ENCODE peak calls at places on chromosomes 6 and 20, in nine cellular contexts. E is NCI-H774; W is HTR-8/SVneo; V is stimulated activated CD4-positive, alpha-beta T cell treated with anti-CD3 and anti-CD28 coated beads, Interleukin-1b, Interleukin-23, amount 100 ng/mL, for 24 hours; F is EL; D is COR-L47; B is activated CD8-positive, alpha-beta memory T cell treated with anti-CD3 and anti-CD28 coated beads, Interleukin-2, amount 50 U/mL, for 48 hours; L is COLO829; O is ACHN. Q is an unnamed sample.

GRCh38 chr6:113739066-113739655 is 118.0 kb upstream of the MARCKS start:
- DNase-seq in B (no peak), W (no peak), L (no peak), F (no peak), D (no peak), E (no peak), V (no peak), O (no peak), Q (no peak)

GRCh38 chr6:156160788-156161150 is 616.4 kb upstream of the ARID1B start:
- DNase-seq in E (no peak), L (no peak), O (no peak), F (no peak), D (no peak), B (no peak), V (no peak), W (no peak), Q (no peak)

GRCh38 chr6:12962995-12963394 is 246.4 kb downstream of the PHACTR1 start:
- DNase-seq in W (no peak), F (peak; percentile 69), L (no peak), B (no peak), V (no peak), E (no peak), O (no peak), D (no peak), Q (no peak)

GRCh38 chr6:120451508-120451907 is 882.8 kb downstream of the TBC1D32 start:
- DNase-seq in O (no peak), E (no peak), W (no peak), V (no peak), B (no peak), D (no peak), F (no peak), L (no peak), Q (no peak)

GRCh38 chr6:110720066-110720465 is 95.2 kb downstream of the CDK19 start:
- DNase-seq in V (no peak), B (no peak), E (no peak), W (no peak), F (no peak), O (no peak), D (no peak), L (peak; percentile 80), Q (no peak)

GRCh38 chr20:17525132-17525531 is 6.0 kb downstream of the BFSP1 start:
- DNase-seq in E (no peak), L (no peak), W (no peak), B (no peak), D (no peak), V (no peak), O (no peak), F (no peak), Q (no peak)

GRCh38 chr20:56343861-56344381 is 14.9 kb upstream of the FAM210B start:
- DNase-seq in E (no peak), W (peak; percentile 45), O (peak; percentile 12), D (no peak), V (no peak), B (peak; percentile 83), F (peak; percentile 55), L (peak; percentile 75), Q (peak; percentile 81)

GRCh38 chr6:16498237-16498636 is 259.9 kb downstream of the GMPR start:
- DNase-seq in E (no peak), L (no peak), V (no peak), D (no peak), B (no peak), O (no peak), W (no peak), F (no peak), Q (no peak)

GRCh38 chr6:118537579-118537978 is 10.5 kb upstream of the PLN start:
- DNase-seq in F (no peak), D (no peak), L (no peak), O (no peak), W (no peak), B (no peak), E (no peak), V (no peak), Q (no peak)

GRCh38 chr6:14211596-14211961 is 94.0 kb downstream of the CD83 start:
- DNase-seq in B (peak; percentile 76), W (peak; percentile 19), E (peak; percentile 7), L (no peak), V (no peak), O (no peak), F (no peak), D (no peak), Q (peak; percentile 74)

GRCh38 chr20:45100563-45101245 is at the start of gene KCNS1:
- DNase-seq in D (no peak), W (no peak), E (no peak), O (no peak), L (no peak), V (no peak), B (no peak), F (peak; percentile 35), Q (no peak)

GRCh38 chr20:50787181-50787580 is 7.7 kb upstream of the BCAS4 start:
- DNase-seq in D (no peak), W (no peak), B (no peak), V (no peak), L (no peak), E (no peak), O (no peak), F (no peak), Q (no peak)

GRCh38 chr6:133701633-133702331 is 187.1 kb upstream of the TCF21 start:
- DNase-seq in L (no peak), E (no peak), V (no peak), D (no peak), B (no peak), W (no peak), O (no peak), F (no peak), Q (no peak)

GRCh38 chr20:60750909-60751308 is 501.2 kb upstream of the CDH4 start:
- DNase-seq in F (no peak), O (no peak), W (no peak), B (no peak), E (no peak), D (no peak), L (no peak), V (no peak), Q (no peak)

GRCh38 chr20:11118802-11119380 is 445.1 kb upstream of the JAG1 start:
- DNase-seq in B (no peak), W (no peak), L (no peak), D (no peak), V (no peak), F (peak; percentile 17), O (no peak), E (no peak), Q (no peak)

GRCh38 chr6:149445095-149445466 is 39.7 kb downstream of the ZC3H12D start:
- DNase-seq in F (no peak), O (no peak), V (no peak), D (peak; percentile 5), L (no peak), E (no peak), W (no peak), B (no peak), Q (no peak)

GRCh38 chr20:47535994-47536393 is 34.3 kb downstream of the NCOA3 start:
- DNase-seq in L (no peak), D (no peak), B (no peak), E (no peak), W (no peak), O (no peak), F (no peak), V (no peak), Q (no peak)

GRCh38 chr6:45541934-45542333 is 164.2 kb upstream of the SUPT3H start:
- DNase-seq in L (no peak), F (no peak), W (no peak), V (no peak), B (no peak), E (no peak), O (no peak), D (no peak), Q (no peak)

GRCh38 chr6:156599977-156600647 is 177.1 kb upstream of the ARID1B start:
- DNase-seq in L (no peak), O (no peak), D (no peak), E (no peak), V (no peak), F (no peak), W (no peak), B (no peak), Q (no peak)

GRCh38 chr6:111781055-111781708 is 92.1 kb downstream of the FYN start:
- DNase-seq in W (no peak), V (no peak), F (no peak), O (no peak), E (no peak), L (no peak), B (no peak), D (no peak), Q (no peak)

GRCh38 chr20:12965880-12966270 is 42.9 kb upstream of the SPTLC3 start:
- DNase-seq in E (no peak), D (no peak), F (no peak), O (no peak), B (no peak), V (no peak), W (no peak), L (no peak), Q (no peak)

GRCh38 chr6:170436209-170436809 is 116.8 kb downstream of the PSMB1 start:
- DNase-seq in V (no peak), E (no peak), D (no peak), F (no peak), L (no peak), W (no peak), O (no peak), B (no peak), Q (no peak)

GRCh38 chr6:84027340-84028183 is 6.0 kb upstream of the MRAP2 start:
- DNase-seq in E (peak; percentile 88), O (no peak), D (peak; percentile 95), B (no peak), L (peak; percentile 79), F (peak; percentile 84), W (no peak), V (no peak), Q (no peak)

Q was measured in type B pancreatic cell.